ENCODE peak calls at places on chromosome 19, in five cellular contexts. One of them, this sample, is unnamed.

GRCh38 chr19:13588953-13589833 is 82.9 kb upstream of the CACNA1A start:
- DNase-seq in caudate nucleus: peak
- DNase-seq in naive thymus-derived CD8-positive, alpha-beta T cell: peak
- DNase-seq in RWPE1: peak
- DNase-seq in neural progenitor cell: peak
- DNase-seq in this sample: peak

GRCh38 chr19:4456566-4456842 is 1.1 kb downstream of the UBXN6 start:
- DNase-seq in caudate nucleus: no peak
- DNase-seq in naive thymus-derived CD8-positive, alpha-beta T cell: no peak
- DNase-seq in RWPE1: peak
- DNase-seq in neural progenitor cell: peak
- DNase-seq in this sample: no peak

GRCh38 chr19:28960986-28961705 is 251.8 kb downstream of the UQCRFS1 start:
- DNase-seq in caudate nucleus: no peak
- DNase-seq in naive thymus-derived CD8-positive, alpha-beta T cell: no peak
- DNase-seq in RWPE1: no peak
- DNase-seq in neural progenitor cell: no peak
- DNase-seq in this sample: no peak

GRCh38 chr19:41288898-41289505 is 21.0 kb upstream of the CCDC97 start:
- DNase-seq in caudate nucleus: no peak
- DNase-seq in naive thymus-derived CD8-positive, alpha-beta T cell: peak
- DNase-seq in RWPE1: no peak
- DNase-seq in neural progenitor cell: no peak
- DNase-seq in this sample: no peak

GRCh38 chr19:2308114-2308556 is at the start of gene LINGO3:
- DNase-seq in caudate nucleus: no peak
- DNase-seq in naive thymus-derived CD8-positive, alpha-beta T cell: no peak
- DNase-seq in RWPE1: no peak
- DNase-seq in neural progenitor cell: peak
- DNase-seq in this sample: no peak

GRCh38 chr19:38830039-38830733 is 1.4 kb downstream of the ECH1 start:
- DNase-seq in caudate nucleus: no peak
- DNase-seq in naive thymus-derived CD8-positive, alpha-beta T cell: no peak
- DNase-seq in RWPE1: no peak
- DNase-seq in neural progenitor cell: no peak
- DNase-seq in this sample: no peak

GRCh38 chr19:47447470-47448359 is 24.0 kb downstream of the SLC8A2 start:
- DNase-seq in caudate nucleus: no peak
- DNase-seq in naive thymus-derived CD8-positive, alpha-beta T cell: peak
- DNase-seq in RWPE1: peak
- DNase-seq in neural progenitor cell: peak
- DNase-seq in this sample: peak

GRCh38 chr19:12064266-12065099 is at the start of gene ZNF844:
- DNase-seq in caudate nucleus: peak
- DNase-seq in naive thymus-derived CD8-positive, alpha-beta T cell: peak
- DNase-seq in RWPE1: peak
- DNase-seq in neural progenitor cell: peak
- DNase-seq in this sample: peak

GRCh38 chr19:33054623-33055022 is 10.1 kb downstream of the RHPN2 start:
- DNase-seq in caudate nucleus: no peak
- DNase-seq in naive thymus-derived CD8-positive, alpha-beta T cell: no peak
- DNase-seq in RWPE1: peak
- DNase-seq in neural progenitor cell: no peak
- DNase-seq in this sample: no peak

GRCh38 chr19:35518313-35518712 is 4.9 kb upstream of the DMKN start:
- DNase-seq in caudate nucleus: no peak
- DNase-seq in naive thymus-derived CD8-positive, alpha-beta T cell: no peak
- DNase-seq in RWPE1: peak
- DNase-seq in neural progenitor cell: no peak
- DNase-seq in this sample: no peak